ENCODE peak calls at places on chromosomes 7 and 10, in four cellular contexts. Y is H1, C is IMR-90, R is HepG2. V is an unnamed sample.

GRCh38 chr7:115217373-115217772 is 295.5 kb downstream of the MDFIC start:
- DNase-seq in Y (no peak), C (no peak), R (no peak), V (no peak)

GRCh38 chr7:47465191-47465590 is 116.7 kb downstream of the TNS3 start:
- DNase-seq in Y (no peak), C (peak; percentile 56), R (no peak), V (no peak)

GRCh38 chr7:43856996-43857395 is 12.3 kb downstream of the MRPS24 start:
- DNase-seq in Y (no peak), C (peak; percentile 58), R (no peak), V (no peak)

GRCh38 chr10:29239569-29240472 is 49.0 kb upstream of the LYZL1 start:
- DNase-seq in Y (no peak), C (no peak), R (peak; percentile 57), V (peak; percentile 47)

GRCh38 chr10:63504145-63504881 is 16.9 kb upstream of the REEP3 start:
- DNase-seq in Y (no peak), C (no peak), R (no peak), V (no peak)

GRCh38 chr10:112963835-112964234 is 13.8 kb downstream of the TCF7L2 start:
- DNase-seq in Y (no peak), C (peak; percentile 40), R (no peak), V (no peak)

GRCh38 chr10:44030132-44030531 is 354.8 kb downstream of the CXCL12 start:
- DNase-seq in Y (no peak), C (no peak), R (no peak), V (no peak)

GRCh38 chr10:97427571-97428179 is 1.7 kb downstream of the PGAM1 start:
- DNase-seq in Y (peak; percentile 65), C (peak; percentile 36), R (peak; percentile 74), V (peak; percentile 40)

GRCh38 chr7:20665096-20665495 is 49.6 kb downstream of the ABCB5 start:
- DNase-seq in Y (no peak), C (no peak), R (no peak), V (no peak)

GRCh38 chr10:100750291-100751210 is 5.2 kb downstream of the PAX2 start:
- DNase-seq in Y (no peak), C (no peak), R (no peak), V (no peak)

GRCh38 chr7:101817031-101817929 is at the start of gene CUX1:
- DNase-seq in Y (no peak), C (no peak), R (peak; percentile 30), V (peak; percentile 60)

GRCh38 chr7:4809091-4809591 is 33.7 kb downstream of the AP5Z1 start:
- DNase-seq in Y (no peak), C (no peak), R (no peak), V (no peak)

GRCh38 chr10:15046626-15047025 is 2.9 kb downstream of the OLAH start:
- DNase-seq in Y (no peak), C (peak; percentile 33), R (no peak), V (no peak)

GRCh38 chr10:5789626-5790025 is 23.6 kb downstream of the GDI2 start:
- DNase-seq in Y (no peak), C (no peak), R (no peak), V (no peak)

GRCh38 chr10:5783300-5783699 is 29.9 kb downstream of the GDI2 start:
- DNase-seq in Y (no peak), C (no peak), R (no peak), V (no peak)

DNA sequence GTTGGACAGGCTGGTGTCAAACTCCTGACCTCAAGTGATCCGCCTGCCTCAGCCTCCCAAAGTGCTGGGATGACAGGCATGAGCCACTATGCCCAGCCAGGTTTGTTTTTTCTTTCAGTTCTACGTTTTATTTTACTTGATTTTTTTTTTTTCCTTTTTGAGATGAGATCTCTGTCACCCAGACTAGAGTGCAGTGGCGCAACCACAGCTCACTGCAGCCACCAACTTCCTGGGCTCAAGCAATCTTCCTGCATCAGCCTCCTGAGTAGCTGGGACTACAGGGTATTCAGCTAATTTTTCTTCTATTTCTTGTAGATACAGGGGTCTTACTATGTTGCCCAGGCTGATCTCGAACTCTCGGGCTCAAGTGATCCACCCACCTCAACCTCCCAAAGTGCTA is 24.3 kb downstream of the GDI2 start:
- DNase-seq in Y (no peak), C (no peak), R (no peak), V (no peak)
- TF ChIP-seq MAFK in Y (no peak), C (no peak), R (no peak), V (no peak)

GRCh38 chr7:48617508-48617907 is 306.8 kb upstream of the CDC14C start:
- DNase-seq in Y (no peak), C (no peak), R (peak; percentile 5), V (no peak)

GRCh38 chr7:48611993-48612392 is 312.4 kb upstream of the CDC14C start:
- DNase-seq in Y (no peak), C (no peak), R (no peak), V (no peak)

GRCh38 chr7:48617988-48618387 is 306.4 kb upstream of the CDC14C start:
- DNase-seq in Y (no peak), C (no peak), R (no peak), V (no peak)
- TF ChIP-seq MAFK in Y (no peak), C (no peak), R (no peak), V (no peak)

GRCh38 chr10:123795846-123796590 is 95.6 kb downstream of the CPXM2 start:
- DNase-seq in Y (no peak), C (no peak), R (no peak), V (no peak)

GRCh38 chr10:123797813-123798212 is 93.8 kb downstream of the CPXM2 start:
- DNase-seq in Y (no peak), C (no peak), R (no peak), V (no peak)

GRCh38 chr10:123796736-123797135 is 94.9 kb downstream of the CPXM2 start:
- DNase-seq in Y (no peak), C (no peak), R (no peak), V (no peak)

GRCh38 chr10:123792579-123792978 is 99.0 kb downstream of the CPXM2 start:
- DNase-seq in Y (no peak), C (no peak), R (no peak), V (no peak)

DNA sequence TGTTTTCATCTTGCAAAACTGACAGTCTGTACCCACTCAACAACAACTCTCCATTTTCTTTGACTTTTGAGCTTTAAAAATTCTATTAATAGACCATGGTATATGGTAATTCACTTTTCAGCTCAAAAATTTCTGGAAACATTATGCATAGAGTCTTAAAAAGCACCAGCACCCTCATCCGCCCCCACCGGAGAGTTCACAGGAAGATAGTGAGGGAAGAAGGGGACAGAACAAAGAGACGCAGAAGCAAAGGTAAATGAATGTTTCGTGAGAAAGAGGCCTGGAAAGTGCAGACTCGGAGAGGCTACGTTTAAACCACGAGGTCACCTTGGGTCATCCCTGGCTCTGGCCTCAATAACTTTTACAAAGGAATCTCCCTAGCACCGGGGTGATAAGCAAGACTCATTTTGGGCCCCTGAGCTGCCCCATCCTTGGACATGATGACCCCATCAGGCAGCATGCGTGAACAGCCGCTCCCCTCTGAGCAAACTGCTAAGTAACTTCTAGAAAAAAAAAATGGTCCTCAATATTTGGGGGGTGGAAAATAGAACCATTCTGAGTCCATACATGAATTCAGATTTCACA is 96.3 kb downstream of the CPXM2 start:
- DNase-seq in Y (no peak), C (no peak), R (no peak), V (no peak)
- TF ChIP-seq MAFK in Y (no peak), C (no peak), R (no peak), V (no peak)

GRCh38 chr10:77806511-77807157 is 119.9 kb downstream of the DLG5 start:
- DNase-seq in Y (no peak), C (no peak), R (no peak), V (no peak)

GRCh38 chr10:77807706-77808105 is 118.8 kb downstream of the DLG5 start:
- DNase-seq in Y (no peak), C (no peak), R (no peak), V (no peak)

GRCh38 chr10:77804371-77804770 is 122.2 kb downstream of the DLG5 start:
- DNase-seq in Y (no peak), C (no peak), R (no peak), V (no peak)

GRCh38 chr10:77809336-77809735 is 117.2 kb downstream of the DLG5 start:
- DNase-seq in Y (no peak), C (no peak), R (no peak), V (no peak)

GRCh38 chr10:77805676-77806075 is 120.9 kb downstream of the DLG5 start:
- DNase-seq in Y (no peak), C (no peak), R (no peak), V (no peak)
- TF ChIP-seq MAFK in Y (no peak), C (no peak), R (no peak), V (no peak)